ENCODE peak calls at places on chromosome 3, in four cellular contexts. J is mucosa of descending colon, E is psoas muscle, W is BJ. L is an unnamed sample.

GRCh38 chr3:131702156-131702555 is 199.4 kb upstream of the MRPL3 start:
- DNase-seq in W (peak; percentile 17), E (no peak), J (no peak), L (peak; percentile 13)

GRCh38 chr3:138406606-138407005 is 27.8 kb upstream of the ESYT3 start:
- DNase-seq in J (no peak), W (no peak), E (no peak), L (no peak)

GRCh38 chr3:120033594-120033993 is 60.7 kb downstream of the GSK3B start:
- DNase-seq in W (no peak), J (no peak), E (no peak), L (no peak)

GRCh38 chr3:4021162-4021561 is 221.9 kb downstream of the LRRN1 start:
- DNase-seq in W (no peak), J (no peak), E (no peak), L (no peak)

GRCh38 chr3:194588741-194589140 is 44.5 kb downstream of the TMEM44 start:
- DNase-seq in W (no peak), E (no peak), J (no peak), L (peak; percentile 20)

GRCh38 chr3:64321747-64322146 is 96.5 kb upstream of the PRICKLE2 start:
- DNase-seq in J (no peak), E (no peak), W (no peak), L (no peak)

GRCh38 chr3:39531681-39532080 is 64.2 kb downstream of the MOBP start:
- DNase-seq in J (no peak), W (no peak), E (no peak), L (no peak)

GRCh38 chr3:97108136-97108535 is 293.7 kb downstream of the EPHA6 start:
- DNase-seq in E (no peak), J (no peak), W (no peak), L (no peak)

GRCh38 chr3:38618343-38618742 is 31.1 kb downstream of the SCN5A start:
- DNase-seq in J (no peak), W (no peak), E (peak; percentile 8), L (no peak)

GRCh38 chr3:51802091-51802720 is 23.2 kb upstream of the IQCF6 start:
- DNase-seq in E (no peak), J (no peak), W (no peak), L (no peak)

GRCh38 chr3:194134231-194134756 is 1.7 kb upstream of the HES1 start:
- DNase-seq in E (peak; percentile 83), W (no peak), J (peak; percentile 71), L (no peak)

GRCh38 chr3:104873331-104873730 is 493.4 kb upstream of the ALCAM start:
- DNase-seq in J (no peak), W (no peak), E (no peak), L (no peak)

GRCh38 chr3:5058463-5058862 is 63.6 kb upstream of the ARL8B start:
- DNase-seq in E (no peak), W (peak; percentile 90), J (no peak), L (peak; percentile 94)

GRCh38 chr3:30141178-30141581 is 465.2 kb upstream of the TGFBR2 start:
- DNase-seq in W (no peak), J (no peak), E (no peak), L (no peak)

GRCh38 chr3:94440767-94441493 is 378.1 kb downstream of the NSUN3 start:
- DNase-seq in E (no peak), J (no peak), W (peak; percentile 32), L (no peak)

GRCh38 chr3:136946978-136947377 is 10.8 kb upstream of the IL20RB start:
- DNase-seq in W (no peak), J (no peak), E (no peak), L (no peak)

GRCh38 chr3:107846282-107846852 is 244.5 kb downstream of the CD47 start:
- DNase-seq in E (peak; percentile 68), W (peak; percentile 10), J (peak; percentile 82), L (peak; percentile 4)

GRCh38 chr3:192409838-192410683 is 317.3 kb downstream of the FGF12 start:
- DNase-seq in J (no peak), W (no peak), E (peak; percentile 45), L (no peak)

GRCh38 chr3:119559441-119559963 is at the start of gene CD80:
- DNase-seq in J (peak; percentile 84), W (no peak), E (peak; percentile 54), L (peak; percentile 7)

GRCh38 chr3:25582242-25582641 is 82.5 kb downstream of the TOP2B start:
- DNase-seq in E (no peak), J (no peak), W (no peak), L (peak; percentile 48)

GRCh38 chr3:31971607-31972006 is 9.5 kb downstream of the OSBPL10 start:
- DNase-seq in J (no peak), W (no peak), E (no peak), L (no peak)

DNA sequence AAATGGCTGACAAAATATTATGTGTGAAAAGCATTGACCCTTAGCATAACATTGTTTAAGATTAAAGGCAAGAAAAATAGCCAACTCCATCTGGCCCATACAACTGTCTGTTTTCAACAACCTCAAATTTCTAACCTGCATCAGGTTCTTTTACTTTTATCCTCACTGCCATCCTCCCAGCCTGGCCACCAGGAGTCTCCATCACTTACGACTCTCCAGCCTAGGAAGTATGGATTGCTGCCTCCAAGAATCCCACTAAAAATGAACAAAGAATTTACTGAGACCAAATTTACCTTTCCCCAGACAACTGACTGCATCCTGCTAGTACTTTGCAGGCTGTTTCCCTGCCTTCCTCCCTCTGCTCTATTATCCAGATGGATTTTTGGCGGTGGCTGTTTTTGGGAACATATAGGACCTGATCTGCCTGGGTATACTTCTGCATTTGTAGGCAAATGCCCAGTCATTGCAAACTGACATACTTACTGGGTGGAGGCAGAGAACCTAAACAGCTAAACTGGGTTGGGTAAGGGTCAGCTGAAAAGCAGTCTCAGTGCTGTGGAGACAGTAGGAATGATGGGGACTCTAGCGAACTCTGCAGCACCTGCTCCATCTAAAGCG is 144.2 kb downstream of the GHSR start:
- DNase-seq in W (no peak), E (no peak), J (no peak), L (no peak)
- TF ChIP-seq CTCF in W (peak; percentile 10), E (peak; percentile 10), J (no peak), L (no peak)

GRCh38 chr3:143004823-143005222 is 3.5 kb downstream of the U2SURP start:
- DNase-seq in E (no peak), J (no peak), W (no peak), L (no peak)
- H3K4me3 ChIP-seq in E (no peak overlapping the region), J (no peak overlapping the region), W (no peak overlapping the region), L (no peak overlapping the region)

GRCh38 chr3:99747915-99748314 is 69.7 kb upstream of the CMSS1 start:
- DNase-seq in J (peak; percentile 24), W (no peak), E (no peak), L (no peak)
- TF ChIP-seq CTCF in J (no peak), W (peak; percentile 52), E (peak; percentile 5), L (peak; percentile 48)

GRCh38 chr3:44420676-44421075 is 56.8 kb downstream of the ZNF445 start:
- DNase-seq in J (no peak), W (no peak), E (no peak), L (no peak)

GRCh38 chr3:44419159-44419922 is 58.1 kb downstream of the ZNF445 start:
- DNase-seq in J (no peak), E (no peak), W (no peak), L (no peak)

GRCh38 chr3:44418549-44418948 is 58.9 kb downstream of the ZNF445 start:
- DNase-seq in W (no peak), E (no peak), J (no peak), L (no peak)

GRCh38 chr3:44421280-44421679 is 56.2 kb downstream of the ZNF445 start:
- DNase-seq in J (no peak), W (no peak), E (no peak), L (no peak)

DNA sequence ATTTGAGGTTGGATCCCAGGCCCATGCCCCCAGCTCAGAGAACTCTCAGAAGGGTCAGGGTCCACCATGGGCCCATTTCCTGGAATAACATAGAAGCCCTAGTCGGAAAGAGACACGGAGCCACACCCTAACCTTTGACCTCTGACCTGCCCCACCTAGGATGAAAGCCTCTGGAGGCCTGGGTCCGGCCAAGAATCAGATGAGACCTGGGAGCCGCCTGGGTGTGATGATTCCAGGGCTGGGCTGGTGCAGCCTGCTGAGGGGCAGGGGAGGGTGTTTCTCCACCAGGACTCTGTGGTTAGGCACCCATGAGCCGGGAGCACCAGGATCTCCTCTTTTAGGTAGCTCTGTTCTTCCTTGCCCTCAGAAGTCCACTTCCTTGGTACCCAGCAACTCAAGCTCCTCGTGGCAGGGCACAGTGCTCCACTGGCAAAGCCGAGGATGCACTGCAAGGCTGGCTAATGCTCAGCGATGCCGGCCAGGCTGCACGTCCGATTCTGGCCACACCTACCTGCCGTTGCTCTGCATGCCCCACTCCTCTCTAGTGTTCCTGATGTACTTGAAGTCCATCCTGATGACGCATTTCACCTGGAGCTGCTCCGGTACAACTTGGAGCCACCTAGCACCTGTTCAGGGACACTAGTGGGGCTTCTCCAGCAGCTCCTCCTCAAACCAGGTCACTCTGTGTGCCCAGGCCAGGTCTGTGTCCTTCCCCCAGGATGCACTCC is 57.4 kb downstream of the ZNF445 start:
- DNase-seq in E (no peak), W (no peak), J (no peak), L (no peak)
- H3K4me3 ChIP-seq in E (no peak overlapping the region), W (no peak overlapping the region), J (no peak overlapping the region), L (no peak overlapping the region)

GRCh38 chr3:56145410-56145809 is 322.9 kb downstream of the ERC2 start:
- DNase-seq in E (no peak), J (no peak), W (no peak), L (no peak)
- TF ChIP-seq CTCF in E (no peak), J (no peak), W (no peak), L (no peak)

DNA sequence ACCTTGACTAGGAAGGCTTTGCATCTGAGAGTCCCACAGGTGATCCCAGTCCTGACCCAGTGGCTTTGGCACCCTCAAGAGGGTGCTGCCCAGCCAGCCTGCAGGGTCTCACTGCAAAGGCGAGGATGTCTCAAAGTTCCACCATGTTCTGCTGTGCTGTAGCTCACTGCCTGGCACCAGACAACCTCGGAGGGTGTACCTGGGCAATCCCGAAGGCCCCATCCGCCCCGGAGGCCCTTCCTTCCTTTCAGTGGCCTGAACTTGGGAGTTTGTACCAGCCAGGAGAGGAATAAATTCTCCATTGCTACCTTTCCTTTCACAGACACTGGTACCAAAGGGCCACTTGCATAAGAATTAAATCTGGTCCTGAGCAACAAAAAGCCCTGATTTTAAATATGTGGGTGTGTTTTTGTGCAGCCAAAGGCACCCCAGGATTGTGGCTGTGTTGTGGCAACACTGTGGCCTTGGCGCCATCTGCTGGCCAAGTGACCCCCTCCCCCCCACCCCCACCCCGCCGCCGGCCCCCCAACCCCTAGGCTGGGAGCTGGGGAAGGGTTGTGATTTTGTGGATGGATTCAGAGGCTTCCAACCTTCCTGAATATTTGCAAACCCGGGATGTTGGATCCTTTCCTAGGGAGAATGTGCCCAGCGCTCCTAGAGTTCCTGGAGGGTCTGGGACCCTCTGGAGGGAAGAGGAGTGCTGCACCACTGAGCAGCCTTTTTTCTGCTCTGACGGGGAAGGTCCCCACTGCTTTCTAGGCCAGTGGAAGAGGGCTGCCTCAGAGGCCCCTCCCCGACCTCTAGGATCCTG is 9.7 kb upstream of the PTPN23 start:
- DNase-seq in J (peak; percentile 46), W (no peak), E (no peak), L (no peak)
- H3K4me3 ChIP-seq in J (no peak overlapping the region), W (no peak overlapping the region), E (no peak overlapping the region), L (no peak overlapping the region)

GRCh38 chr3:22887664-22888291 is 315.3 kb upstream of the UBE2E2 start:
- DNase-seq in W (no peak), E (no peak), J (peak; percentile 52), L (peak; percentile 3)
- TF ChIP-seq CTCF in W (peak; percentile 55), E (peak; percentile 46), J (peak; percentile 15), L (peak; percentile 54)